ENCODE peak calls at places on chromosome 5, in five cellular contexts. V, U, W, P and F are unnamed samples.
A peak's percentile ranks its signal among the peaks of the same experiment; 100 is the strongest.

GRCh38 chr5:177133845-177134652 is 476 bp downstream of the NSD1 start:
- DNase-seq in V (peak; percentile 29), U (peak; percentile 92), W (peak; percentile 75), P (no peak), F (peak; percentile 23)

GRCh38 chr5:154059039-154059430 is 20.3 kb downstream of the MFAP3 start:
- DNase-seq in V (no peak), U (no peak), W (no peak), P (no peak), F (no peak)

GRCh38 chr5:100706796-100707195 is 171.6 kb downstream of the FAM174A start:
- DNase-seq in V (no peak), U (peak; percentile 44), W (no peak), P (no peak), F (no peak)

GRCh38 chr5:167303582-167303981 is 987.9 kb upstream of the WWC1 start:
- DNase-seq in V (no peak), U (peak; percentile 40), W (peak; percentile 51), P (no peak), F (no peak)

GRCh38 chr5:149675467-149676201 is 54.5 kb upstream of the PPARGC1B start:
- DNase-seq in V (no peak), U (no peak), W (no peak), P (no peak), F (no peak)

GRCh38 chr5:138770977-138771376 is 17.8 kb downstream of the CTNNA1 start:
- DNase-seq in V (no peak), U (no peak), W (no peak), P (no peak), F (no peak)

GRCh38 chr5:107671742-107672211 is 1.0 kb upstream of the EFNA5 start:
- DNase-seq in V (peak; percentile 52), U (peak; percentile 93), W (peak; percentile 58), P (no peak), F (peak; percentile 70)

GRCh38 chr5:170097934-170098333 is 7.8 kb upstream of the FOXI1 start:
- DNase-seq in V (no peak), U (peak; percentile 61), W (no peak), P (no peak), F (no peak)

GRCh38 chr5:78603636-78604175 is 44.9 kb downstream of the LHFPL2 start:
- DNase-seq in V (no peak), U (no peak), W (no peak), P (no peak), F (peak; percentile 14)

GRCh38 chr5:35096933-35097332 is 49.2 kb upstream of the AGXT2 start:
- DNase-seq in V (no peak), U (peak; percentile 23), W (no peak), P (no peak), F (no peak)

GRCh38 chr5:63201738-63202137 is 623.1 kb downstream of the LRRC70 start:
- DNase-seq in V (no peak), U (no peak), W (no peak), P (no peak), F (no peak)

GRCh38 chr5:122499617-122500016 is 187.6 kb downstream of the SNCAIP start:
- DNase-seq in V (no peak), U (no peak), W (no peak), P (no peak), F (no peak)

GRCh38 chr5:54944364-54944763 is 41.0 kb downstream of the ESM1 start:
- DNase-seq in V (peak; percentile 58), U (no peak), W (no peak), P (no peak), F (peak; percentile 48)

GRCh38 chr5:79774855-79775237 is 85.2 kb downstream of the CMYA5 start:
- DNase-seq in V (no peak), U (no peak), W (no peak), P (no peak), F (no peak)
- H2AK5ac ChIP-seq in V (no peak overlapping the region), U (no peak overlapping the region), W (no peak overlapping the region), P (no peak overlapping the region), F (no peak overlapping the region)

GRCh38 chr5:1336106-1336561 is 8.8 kb downstream of the CLPTM1L start:
- DNase-seq in V (no peak), U (no peak), W (no peak), P (no peak), F (no peak)
- H3K79me1 ChIP-seq in V (peaks cover 13% of the 10 kb centered on the region), U (peaks cover 7% of the 10 kb centered on the region), W (no peaks in the 10 kb centered on the region), P (peaks cover 7% of the 10 kb centered on the region), F (no peaks in the 10 kb centered on the region)

DNA sequence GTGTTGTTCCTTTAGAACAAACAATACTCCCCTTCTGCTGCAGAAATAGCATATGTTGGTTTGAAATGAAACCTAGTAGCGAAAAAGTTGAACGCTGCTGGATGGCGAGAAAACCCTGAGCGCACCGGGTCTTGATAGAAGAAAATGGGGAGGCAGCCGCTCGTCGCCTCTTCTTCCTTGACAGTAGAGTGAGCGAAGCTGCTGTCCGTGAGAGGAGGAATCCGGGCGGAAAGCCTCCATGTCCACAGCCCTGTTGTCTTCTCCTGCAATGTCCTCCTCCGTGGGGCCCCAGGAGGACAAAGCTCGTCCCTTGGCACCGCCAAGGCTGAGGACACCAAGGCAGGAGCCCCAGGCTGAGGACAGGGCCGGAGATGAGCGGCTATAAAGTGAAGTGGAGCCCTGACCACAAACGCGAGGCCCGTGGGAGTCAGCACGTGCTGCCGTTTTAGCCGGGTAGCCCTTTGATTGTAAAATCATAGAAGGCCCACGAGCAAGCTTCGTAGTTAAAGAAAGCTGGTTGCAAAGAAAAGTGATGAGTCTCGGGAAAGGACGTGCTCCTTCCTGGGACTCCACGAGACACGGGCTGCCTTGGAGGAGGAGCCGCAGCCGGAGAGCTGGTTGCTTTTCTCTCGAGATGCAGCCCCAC is 35.6 kb downstream of the MRPL36 start:
- DNase-seq in V (no peak), U (no peak), W (peak; percentile 26), P (no peak), F (no peak)
- H2AK5ac ChIP-seq in V (no peak overlapping the region), U (no peak overlapping the region), W (no peak overlapping the region), P (no peak overlapping the region), F (no peak overlapping the region)

GRCh38 chr5:160293386-160293785 is 19.0 kb downstream of the CCNJL start:
- DNase-seq in V (no peak), U (no peak), W (no peak), P (no peak), F (no peak)
- H3K79me1 ChIP-seq in V (peaks cover 25% of the 10 kb centered on the region), U (peaks cover 17% of the 10 kb centered on the region), W (no peaks in the 10 kb centered on the region), P (peaks cover 20% of the 10 kb centered on the region), F (peaks cover 10% of the 10 kb centered on the region)

DNA sequence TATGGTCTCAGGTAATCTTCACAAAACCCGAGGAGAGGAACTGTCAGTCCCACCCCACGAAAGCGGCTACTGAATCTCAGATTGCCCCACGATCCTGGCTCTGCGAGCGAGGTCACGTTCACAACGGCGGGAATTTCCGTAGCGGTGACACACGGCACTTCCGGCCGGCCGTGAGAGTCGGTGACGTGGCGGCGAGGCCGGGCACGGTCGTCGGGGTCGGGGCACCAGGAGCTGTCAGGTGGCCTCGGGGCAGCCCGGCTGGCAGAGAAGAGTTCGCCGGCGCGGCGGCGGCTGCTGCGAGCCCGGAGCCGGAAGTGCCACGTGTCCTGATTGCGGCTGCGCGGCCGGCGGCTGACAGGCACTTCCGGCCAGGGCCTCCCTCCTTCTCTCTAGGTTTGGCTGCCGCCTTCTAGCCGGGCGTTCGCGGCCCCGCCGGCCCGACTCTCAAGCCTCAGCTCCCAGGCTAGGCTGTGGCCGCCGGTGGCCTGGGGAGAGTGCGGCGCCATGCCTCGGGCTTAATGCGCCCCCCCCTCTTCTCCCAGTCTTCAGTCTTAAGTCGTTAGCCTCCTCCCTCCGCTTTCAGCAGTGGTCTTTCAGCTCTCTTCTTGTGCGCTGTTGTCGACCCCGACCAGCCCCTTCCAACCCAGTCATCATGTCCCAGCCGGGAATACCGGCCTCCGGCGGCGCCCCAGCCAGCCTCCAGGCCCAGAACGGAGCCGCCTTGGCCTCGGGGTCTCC is at the start of gene SEC24A:
- DNase-seq in V (peak; percentile 87), U (peak; percentile 97), W (peak; percentile 95), P (peak; percentile 65), F (peak; percentile 99)
- H2AK5ac ChIP-seq in V (peak within 1 kb of the TSS; percentile 98), U (peak within 1 kb of the TSS; percentile 86), W (no peak within 1 kb of the TSS), P (peak within 1 kb of the TSS; percentile 84), F (peak within 1 kb of the TSS; percentile 76)

GRCh38 chr5:1511037-1511436 is 12.7 kb downstream of the LPCAT1 start:
- DNase-seq in V (no peak), U (no peak), W (peak; percentile 15), P (no peak), F (no peak)
- H3K79me1 ChIP-seq in V (peaks cover 30% of the 10 kb centered on the region), U (peaks cover 30% of the 10 kb centered on the region), W (peaks cover 10% of the 10 kb centered on the region), P (peaks cover 34% of the 10 kb centered on the region), F (peaks cover 21% of the 10 kb centered on the region)

DNA sequence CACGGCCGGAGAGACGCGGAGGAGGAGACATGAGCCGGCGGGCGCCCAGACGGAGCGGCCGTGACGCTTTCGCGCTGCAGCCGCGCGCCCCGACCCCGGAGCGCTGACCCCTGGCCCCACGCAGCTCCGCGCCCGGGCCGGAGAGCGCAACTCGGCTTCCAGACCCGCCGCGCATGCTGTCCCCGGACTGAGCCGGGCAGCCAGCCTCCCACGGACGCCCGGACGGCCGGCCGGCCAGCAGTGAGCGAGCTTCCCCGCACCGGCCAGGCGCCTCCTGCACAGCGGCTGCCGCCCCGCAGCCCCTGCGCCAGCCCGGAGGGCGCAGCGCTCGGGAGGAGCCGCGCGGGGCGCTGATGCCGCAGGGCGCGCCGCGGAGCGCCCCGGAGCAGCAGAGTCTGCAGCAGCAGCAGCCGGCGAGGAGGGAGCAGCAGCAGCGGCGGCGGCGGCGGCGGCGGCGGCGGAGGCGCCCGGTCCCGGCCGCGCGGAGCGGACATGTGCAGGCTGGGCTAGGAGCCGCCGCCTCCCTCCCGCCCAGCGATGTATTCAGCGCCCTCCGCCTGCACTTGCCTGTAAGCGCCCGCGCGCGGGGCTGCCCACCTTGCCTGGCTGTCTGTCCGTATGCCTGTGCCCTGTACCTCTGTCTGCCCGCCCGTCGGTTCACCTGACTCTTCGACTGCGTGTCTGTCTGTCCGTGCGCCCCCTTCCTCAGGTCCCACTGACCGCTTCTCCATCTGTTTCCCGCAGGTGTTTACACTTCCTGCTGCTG is 399 bp downstream of the FGF18 start:
- DNase-seq in V (peak; percentile 29), U (peak; percentile 46), W (peak; percentile 54), P (no peak), F (no peak)
- H2AK5ac ChIP-seq in V (no peak overlapping the region), U (no peak overlapping the region), W (no peak overlapping the region), P (no peak overlapping the region), F (no peak overlapping the region)

GRCh38 chr5:113132579-113132978 is 156.0 kb downstream of the DCP2 start:
- DNase-seq in V (no peak), U (no peak), W (no peak), P (no peak), F (no peak)
- H3K79me1 ChIP-seq in V (peaks cover 4% of the 10 kb centered on the region), U (peaks cover 6% of the 10 kb centered on the region), W (no peaks in the 10 kb centered on the region), P (no peaks in the 10 kb centered on the region), F (no peaks in the 10 kb centered on the region)